ENCODE peak calls at places on chromosomes 5 and 9, in seven cellular contexts. O is endothelial cell of umbilical vein, V is neuronal stem cell, C is transverse colon, N is lower lobe of right lung, Y is astrocyte, D is A549. E is an unnamed sample. For H3K9me3, the result is how much of the 10 kb centered on the place peaks cover.

GRCh38 chr9:37174247-37174646 is 53.9 kb downstream of the ZCCHC7 start:
- DNase-seq in O (peak), V (no peak), C (no peak), N (no peak), Y (peak), D (no peak), E (no peak)

GRCh38 chr9:71929223-71929622 is 17.8 kb downstream of the C9orf85 start:
- DNase-seq in O (no peak), V (no peak), C (no peak), N (no peak), Y (peak), D (no peak), E (no peak)

GRCh38 chr9:131402073-131402472 is 8.2 kb downstream of the PRRC2B start:
- DNase-seq in O (no peak), V (no peak), C (no peak), N (no peak), Y (peak), D (peak), E (no peak)

GRCh38 chr5:114857951-114858401 is 311.7 kb downstream of the TRIM36 start:
- DNase-seq in O (no peak), V (no peak), C (no peak), N (no peak), Y (peak), D (no peak), E (peak)

GRCh38 chr9:121748727-121749546 is 97.5 kb downstream of the DAB2IP start:
- DNase-seq in O (no peak), V (no peak), C (peak), N (no peak), Y (no peak), D (no peak), E (peak)

GRCh38 chr5:75460532-75460931 is 50.9 kb downstream of the CERT1 start:
- DNase-seq in O (peak), V (no peak), C (no peak), N (no peak), Y (no peak), D (no peak), E (no peak)

GRCh38 chr9:129958771-129959170 is 84.2 kb downstream of the FNBP1 start:
- DNase-seq in O (no peak), V (no peak), C (no peak), N (no peak), Y (no peak), D (no peak), E (no peak)

GRCh38 chr5:131160134-131160533 is 4.9 kb downstream of the HINT1 start:
- DNase-seq in O (no peak), V (no peak), C (no peak), N (no peak), Y (no peak), D (no peak), E (no peak)

GRCh38 chr5:102216559-102217157 is 79.4 kb downstream of the SLCO4C1 start:
- DNase-seq in O (no peak), V (no peak), C (no peak), N (no peak), Y (no peak), D (no peak), E (no peak)

GRCh38 chr9:129954868-129955550 is 88.0 kb downstream of the FNBP1 start:
- DNase-seq in O (peak), V (no peak), C (no peak), N (no peak), Y (peak), D (peak), E (no peak)

GRCh38 chr5:126595486-126596083 is 566 bp upstream of the ALDH7A1 start:
- DNase-seq in O (no peak), V (no peak), C (no peak), N (no peak), Y (no peak), D (no peak), E (no peak)

GRCh38 chr9:36208521-36209253 is 18.0 kb downstream of the CLTA start:
- DNase-seq in O (peak), V (no peak), C (no peak), N (no peak), Y (peak), D (no peak), E (peak)

GRCh38 chr9:75810063-75810462 is 80.4 kb upstream of the PCSK5 start:
- DNase-seq in O (no peak), V (no peak), C (no peak), N (no peak), Y (no peak), D (no peak), E (no peak)

GRCh38 chr9:75812139-75812538 is 78.3 kb upstream of the PCSK5 start:
- DNase-seq in O (peak), V (no peak), C (no peak), N (no peak), Y (no peak), D (no peak), E (no peak)

GRCh38 chr9:75814667-75815066 is 75.8 kb upstream of the PCSK5 start:
- DNase-seq in O (peak), V (no peak), C (no peak), N (no peak), Y (no peak), D (no peak), E (peak)

GRCh38 chr9:75811692-75812091 is 78.8 kb upstream of the PCSK5 start:
- DNase-seq in O (no peak), V (no peak), C (no peak), N (no peak), Y (no peak), D (no peak), E (no peak)
- H3K9me3 ChIP-seq in O (under half), V (under half), C (under half), N (under half), Y (under half), D (under half), E (under half)

GRCh38 chr9:85605905-85606304 is 135.8 kb downstream of the AGTPBP1 start:
- DNase-seq in O (no peak), V (no peak), C (no peak), N (no peak), Y (no peak), D (no peak), E (no peak)

GRCh38 chr9:85615792-85616191 is 126.0 kb downstream of the AGTPBP1 start:
- DNase-seq in O (no peak), V (no peak), C (no peak), N (no peak), Y (no peak), D (no peak), E (no peak)

DNA sequence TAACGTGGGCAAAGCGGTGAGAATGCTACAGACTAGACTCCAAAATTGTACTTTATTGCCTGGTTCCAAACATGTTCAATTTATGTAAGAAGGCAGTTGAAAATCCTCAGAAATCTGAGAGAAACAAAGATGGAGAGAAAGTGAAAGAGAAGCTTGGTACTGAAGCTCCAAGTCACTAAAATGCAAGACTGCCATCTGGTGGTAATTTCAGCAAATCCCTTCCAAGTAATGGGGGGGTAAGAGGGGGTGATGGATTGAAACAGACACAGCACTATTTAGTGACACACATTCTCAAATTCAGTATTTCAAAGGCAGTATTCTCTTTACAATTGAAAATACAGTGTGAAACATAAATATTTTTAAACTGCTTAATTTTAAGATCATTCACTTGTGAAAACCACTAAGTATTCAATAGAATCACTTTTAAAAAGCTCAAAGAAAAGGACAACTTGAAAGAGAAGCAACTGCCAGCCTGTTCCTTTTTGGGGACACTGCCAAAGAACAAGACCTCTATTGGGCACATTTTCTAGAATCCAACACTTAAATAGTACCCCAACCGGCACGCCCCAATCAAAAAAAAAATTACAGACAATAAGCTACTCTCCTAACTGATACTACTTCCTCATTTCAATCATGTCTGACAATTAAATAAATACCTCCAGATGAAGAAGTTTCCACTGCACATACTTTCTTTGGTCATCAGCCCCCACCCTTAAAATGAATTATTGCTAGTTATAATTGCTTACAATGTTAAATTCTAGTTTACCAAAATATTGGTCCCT is 131.5 kb downstream of the AGTPBP1 start:
- DNase-seq in O (peak), V (peak), C (no peak), N (no peak), Y (peak), D (peak), E (no peak)
- H3K4me3 ChIP-seq in O (no peak), V (no peak), C (no peak), N (peak), Y (peak), D (no peak), E (no peak)

GRCh38 chr9:135277219-135278201 is 190.0 kb downstream of the OLFM1 start:
- DNase-seq in O (no peak), V (no peak), C (no peak), N (no peak), Y (no peak), D (no peak), E (no peak)
- H3K9me3 ChIP-seq in O (under half), V (under half), C (under half), N (under half), Y (under half), D (under half), E (under half)

GRCh38 chr5:40909723-40910122 is 426 bp downstream of the C7 start:
- DNase-seq in O (peak), V (no peak), C (no peak), N (no peak), Y (no peak), D (no peak), E (no peak)
- H3K4me3 ChIP-seq in O (no peak), V (no peak), C (no peak), N (peak), Y (no peak), D (no peak), E (no peak)

GRCh38 chr9:138123086-138123485 is 245.5 kb downstream of the CACNA1B start:
- DNase-seq in O (no peak), V (no peak), C (no peak), N (no peak), Y (no peak), D (no peak), E (no peak)
- H3K9me3 ChIP-seq in O (under half), V (under half), C (under half), N (under half), Y (under half), D (under half), E (under half)